ENCODE peak calls at places on chromosome 20, in ten cellular contexts. W is nephron progenitor cell; I is right atrium auricular region; R is kidney; E is pancreas; Z is body of pancreas; A is AG10803; G is HCT116; S is CD8-positive, alpha-beta T cell; C is fibroblast of pulmonary artery. D is an unnamed sample.

GRCh38 chr20:35742741-35743523 is 872 bp upstream of the RBM39 start:
- DNase-seq in W (no peak), I (no peak), R (no peak), E (peak), Z (no peak), A (no peak), G (no peak), S (no peak), C (no peak), D (no peak)

GRCh38 chr20:11076434-11076833 is 402.6 kb upstream of the JAG1 start:
- DNase-seq in W (no peak), I (no peak), R (no peak), E (no peak), Z (no peak), A (no peak), G (no peak), S (no peak), C (no peak), D (no peak)

GRCh38 chr20:36574278-36575065 is 1.1 kb downstream of the TGIF2 start:
- DNase-seq in W (peak), I (peak), R (peak), E (peak), Z (peak), A (peak), G (no peak), S (peak), C (peak), D (peak)

GRCh38 chr20:833121-833449 is 430 bp upstream of the FAM110A start:
- DNase-seq in W (no peak), I (no peak), R (no peak), E (no peak), Z (no peak), A (no peak), G (no peak), S (no peak), C (no peak), D (no peak)

GRCh38 chr20:57582432-57583288 is 21.8 kb downstream of the PCK1 start:
- DNase-seq in W (peak), I (peak), R (peak), E (no peak), Z (peak), A (no peak), G (no peak), S (no peak), C (peak), D (peak)

GRCh38 chr20:35462351-35462750 is 7.0 kb downstream of the CEP250 start:
- DNase-seq in W (no peak), I (no peak), R (no peak), E (no peak), Z (no peak), A (no peak), G (no peak), S (no peak), C (no peak), D (no peak)

GRCh38 chr20:6588296-6588695 is 179.2 kb upstream of the BMP2 start:
- DNase-seq in W (no peak), I (no peak), R (no peak), E (no peak), Z (peak), A (no peak), G (no peak), S (no peak), C (peak), D (no peak)

GRCh38 chr20:11529046-11529445 is 388.6 kb upstream of the BTBD3 start:
- DNase-seq in W (no peak), I (no peak), R (no peak), E (no peak), Z (no peak), A (no peak), G (no peak), S (no peak), C (no peak), D (no peak)

GRCh38 chr20:51095755-51096509 is 73.0 kb upstream of the KCNG1 start:
- DNase-seq in W (no peak), I (no peak), R (no peak), E (no peak), Z (no peak), A (no peak), G (no peak), S (no peak), C (peak), D (no peak)

GRCh38 chr20:49914310-49915117 is 815 bp downstream of the SPATA2 start:
- DNase-seq in W (no peak), I (no peak), R (no peak), E (peak), Z (peak), A (no peak), G (no peak), S (peak), C (no peak), D (no peak)

GRCh38 chr20:4243071-4243470 is 227.7 kb upstream of the RNF24 start:
- DNase-seq in W (peak), I (no peak), R (no peak), E (no peak), Z (no peak), A (no peak), G (no peak), S (no peak), C (no peak), D (no peak)

GRCh38 chr20:18984238-18985200 is 170.9 kb downstream of the SCP2D1 start:
- DNase-seq in W (peak), I (peak), R (no peak), E (no peak), Z (peak), A (no peak), G (no peak), S (no peak), C (no peak), D (no peak)

GRCh38 chr20:1844723-1845523 is 50.3 kb upstream of the SIRPA start:
- DNase-seq in W (no peak), I (no peak), R (no peak), E (no peak), Z (no peak), A (peak), G (no peak), S (no peak), C (peak), D (no peak)

GRCh38 chr20:2101057-2101934 is at the start of gene STK35:
- DNase-seq in W (no peak), I (no peak), R (no peak), E (peak), Z (peak), A (no peak), G (peak), S (no peak), C (peak), D (peak)

GRCh38 chr20:25039697-25040437 is 18.1 kb downstream of the ACSS1 start:
- DNase-seq in W (no peak), I (peak), R (peak), E (peak), Z (peak), A (peak), G (no peak), S (no peak), C (peak), D (no peak)

GRCh38 chr20:39004508-39004907 is 42.4 kb downstream of the DHX35 start:
- DNase-seq in W (no peak), I (no peak), R (peak), E (no peak), Z (peak), A (no peak), G (no peak), S (peak), C (no peak), D (peak)

GRCh38 chr20:10716855-10717254 is 43.1 kb upstream of the JAG1 start:
- DNase-seq in W (no peak), I (no peak), R (no peak), E (no peak), Z (no peak), A (no peak), G (no peak), S (no peak), C (peak), D (no peak)

DNA sequence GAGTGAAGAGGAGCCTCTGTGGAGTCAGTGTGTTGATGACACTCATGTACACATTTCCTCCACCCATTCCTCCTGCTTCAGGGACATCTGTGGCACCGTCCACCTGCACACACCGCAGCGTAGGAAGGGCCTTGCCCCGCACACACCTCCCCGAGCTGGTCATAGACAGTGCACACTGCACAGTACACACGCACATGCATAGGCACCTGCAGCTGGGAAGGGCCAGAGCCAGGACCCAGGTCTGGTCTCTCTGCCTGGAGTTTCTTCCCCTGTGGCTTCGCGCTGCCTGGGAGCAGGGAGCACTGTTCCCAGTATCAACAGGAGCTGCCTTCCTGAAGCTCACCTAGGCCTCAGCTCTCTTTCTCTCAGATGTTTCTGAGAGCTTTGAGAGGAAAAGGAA is 340.5 kb downstream of the TAF4 start:
- DNase-seq in W (no peak), I (no peak), R (peak), E (no peak), Z (no peak), A (no peak), G (no peak), S (no peak), C (no peak), D (no peak)
- TF ChIP-seq CTCF in W (no peak), I (no peak), R (no peak), E (no peak), Z (no peak), A (no peak), G (no peak), S (no peak), C (no peak), D (no peak)

GRCh38 chr20:63955846-63956663 is at the start of gene UCKL1:
- DNase-seq in W (peak), I (peak), R (peak), E (peak), Z (peak), A (peak), G (peak), S (peak), C (peak), D (peak)

GRCh38 chr20:63958471-63958870 is 2.3 kb upstream of the UCKL1 start:
- DNase-seq in W (no peak), I (no peak), R (no peak), E (no peak), Z (no peak), A (no peak), G (no peak), S (no peak), C (no peak), D (no peak)

GRCh38 chr20:63957690-63958441 is 1.6 kb upstream of the UCKL1 start:
- DNase-seq in W (no peak), I (no peak), R (peak), E (no peak), Z (no peak), A (no peak), G (peak), S (no peak), C (peak), D (no peak)

GRCh38 chr20:63956664-63957003 is 418 bp upstream of the UCKL1 start:
- DNase-seq in W (no peak), I (no peak), R (no peak), E (no peak), Z (no peak), A (no peak), G (no peak), S (no peak), C (no peak), D (no peak)

DNA sequence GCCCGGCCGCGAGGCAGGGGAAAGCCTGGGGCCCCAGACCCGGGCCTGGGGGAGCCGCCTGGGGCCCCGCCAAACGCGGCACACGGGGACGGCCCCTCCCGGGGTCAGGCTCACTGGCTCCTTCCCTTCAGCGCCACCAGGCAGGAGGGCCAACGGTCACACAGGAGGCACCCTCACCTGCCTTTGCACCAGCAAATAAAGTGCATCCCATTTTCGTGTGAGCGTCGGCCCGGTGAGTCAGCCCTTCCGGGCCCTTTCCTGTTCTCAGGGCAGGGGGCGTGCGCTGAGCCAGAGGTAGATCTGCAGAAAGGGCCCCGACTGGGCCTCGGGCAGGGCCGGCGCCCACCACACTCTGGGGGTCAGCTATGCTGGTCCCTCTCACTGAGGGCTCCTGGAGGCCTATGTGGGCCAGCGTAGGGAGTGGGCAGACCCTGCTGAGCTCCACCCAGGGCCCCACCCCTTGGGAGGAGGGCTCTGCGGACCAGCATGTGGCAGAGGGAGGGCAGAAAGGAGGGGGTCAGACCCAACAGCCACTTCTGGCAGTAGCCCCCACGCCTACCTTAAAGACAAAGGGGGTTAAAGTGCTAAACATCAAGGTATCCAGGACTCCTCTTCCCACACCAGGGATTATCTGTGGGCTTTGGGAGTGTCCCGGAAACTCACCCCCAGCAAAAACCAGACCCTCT is 931 bp upstream of the UCKL1 start:
- DNase-seq in W (peak), I (no peak), R (peak), E (peak), Z (peak), A (peak), G (peak), S (peak), C (peak), D (peak)
- TF ChIP-seq CTCF in W (no peak), I (no peak), R (no peak), E (no peak), Z (peak), A (no peak), G (no peak), S (no peak), C (no peak), D (no peak)

DNA sequence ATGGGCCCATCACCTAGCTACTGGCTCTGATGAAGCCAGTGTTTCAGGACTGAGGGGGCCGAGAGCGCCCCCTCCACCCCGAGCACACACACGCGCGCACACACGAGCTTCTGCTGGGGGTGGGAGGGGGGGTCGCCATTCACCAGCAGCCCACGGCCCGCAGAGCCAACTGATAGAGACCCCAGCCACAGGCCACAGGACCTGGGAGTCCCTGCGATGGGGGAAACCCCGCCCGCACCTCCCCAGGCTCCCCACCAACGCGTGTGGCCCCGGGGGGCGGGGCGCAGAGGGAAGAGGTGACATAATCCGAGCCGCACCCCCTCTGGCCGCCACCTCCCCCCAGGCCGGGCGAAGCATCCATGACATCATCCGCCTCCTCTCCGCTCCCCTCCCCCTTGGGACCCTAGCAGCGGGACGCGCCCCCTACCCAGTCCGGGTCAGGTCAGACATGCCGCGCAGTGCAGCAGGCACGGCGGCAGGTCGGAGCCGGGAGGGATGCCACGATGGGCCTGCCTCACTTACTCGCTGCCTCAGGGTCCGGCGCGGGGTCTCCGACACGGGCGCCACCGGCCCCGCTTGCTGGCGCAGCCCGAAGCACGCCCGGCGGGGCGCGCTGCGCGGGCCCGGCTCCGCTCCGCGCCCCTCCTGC is at the start of gene LZTS3:
- DNase-seq in W (peak), I (peak), R (peak), E (peak), Z (peak), A (peak), G (no peak), S (peak), C (peak), D (peak)
- TF ChIP-seq CTCF in W (no peak), I (no peak), R (no peak), E (no peak), Z (no peak), A (no peak), G (no peak), S (no peak), C (no peak), D (no peak)

GRCh38 chr20:53957421-53958172 is 112.8 kb downstream of the BCAS1 start:
- DNase-seq in W (no peak), I (no peak), R (no peak), E (no peak), Z (no peak), A (peak), G (no peak), S (no peak), C (peak), D (no peak)
- TF ChIP-seq CTCF in W (no peak), I (no peak), R (no peak), E (no peak), Z (no peak), A (peak), G (peak), S (no peak), C (peak), D (peak)

GRCh38 chr20:16968099-16968498 is 219.9 kb downstream of the OTOR start:
- DNase-seq in W (no peak), I (no peak), R (no peak), E (no peak), Z (no peak), A (no peak), G (no peak), S (no peak), C (no peak), D (no peak)

GRCh38 chr20:16970751-16971150 is 222.6 kb downstream of the OTOR start:
- DNase-seq in W (no peak), I (no peak), R (no peak), E (no peak), Z (no peak), A (no peak), G (no peak), S (no peak), C (no peak), D (no peak)

GRCh38 chr20:16966276-16966880 is 218.2 kb downstream of the OTOR start:
- DNase-seq in W (no peak), I (no peak), R (no peak), E (no peak), Z (no peak), A (no peak), G (no peak), S (no peak), C (no peak), D (no peak)
- TF ChIP-seq CTCF in W (no peak), I (no peak), R (no peak), E (no peak), Z (no peak), A (no peak), G (no peak), S (no peak), C (no peak), D (no peak)

GRCh38 chr20:58880994-58881752 is 28.7 kb downstream of the GNAS start:
- DNase-seq in W (no peak), I (no peak), R (no peak), E (no peak), Z (peak), A (no peak), G (no peak), S (no peak), C (no peak), D (no peak)
- TF ChIP-seq CTCF in W (no peak), I (no peak), R (no peak), E (no peak), Z (no peak), A (no peak), G (peak), S (no peak), C (peak), D (peak)

GRCh38 chr20:47304287-47304686 is 52.2 kb downstream of the ZMYND8 start:
- DNase-seq in W (no peak), I (no peak), R (no peak), E (no peak), Z (no peak), A (peak), G (no peak), S (no peak), C (peak), D (no peak)
- TF ChIP-seq CTCF in W (no peak), I (no peak), R (no peak), E (no peak), Z (peak), A (peak), G (no peak), S (no peak), C (peak), D (no peak)

GRCh38 chr20:40361916-40362315 is 327.1 kb downstream of the MAFB start:
- DNase-seq in W (no peak), I (no peak), R (no peak), E (no peak), Z (no peak), A (no peak), G (no peak), S (no peak), C (no peak), D (no peak)
- TF ChIP-seq CTCF in W (no peak), I (no peak), R (no peak), E (no peak), Z (no peak), A (no peak), G (no peak), S (no peak), C (no peak), D (no peak)

GRCh38 chr20:44961868-44962267 is 1.7 kb upstream of the TOMM34 start:
- DNase-seq in W (no peak), I (no peak), R (no peak), E (no peak), Z (no peak), A (peak), G (no peak), S (no peak), C (peak), D (no peak)
- TF ChIP-seq CTCF in W (no peak), I (no peak), R (no peak), E (no peak), Z (no peak), A (no peak), G (no peak), S (no peak), C (no peak), D (no peak)

D was measured in Calu3.